ENCODE peak calls at places on chromosomes 5 and 9, in six cellular contexts. F, P, I, S, E and O are unnamed samples.

GRCh38 chr5:131659841-131660240 is 24.8 kb upstream of the RAPGEF6 start:
- DNase-seq in F (no peak), P (no peak), I (no peak), E (no peak), S (no peak), O (no peak)

GRCh38 chr5:143110591-143110990 is 292.9 kb downstream of the NR3C1 start:
- DNase-seq in I (no peak), P (no peak), S (no peak), F (no peak), E (no peak), O (no peak)

GRCh38 chr9:76374702-76375543 is 19.3 kb downstream of the RFK start:
- DNase-seq in S (peak), I (peak), P (peak), F (peak), E (no peak), O (no peak)

GRCh38 chr9:4538107-4538506 is 47.8 kb downstream of the SLC1A1 start:
- DNase-seq in S (no peak), I (no peak), P (no peak), E (no peak), F (no peak), O (no peak)

GRCh38 chr9:127555830-127556820 is 56.0 kb upstream of the STXBP1 start:
- DNase-seq in F (peak), I (no peak), E (peak), S (peak), P (peak), O (peak)

GRCh38 chr5:130213607-130214006 is 309.3 kb downstream of the CHSY3 start:
- DNase-seq in F (no peak), I (no peak), P (no peak), E (no peak), S (no peak), O (no peak)

GRCh38 chr5:117149312-117149711 is 574.7 kb upstream of the SEMA6A start:
- DNase-seq in I (no peak), S (no peak), P (no peak), E (no peak), F (no peak), O (no peak)

GRCh38 chr5:178108966-178109365 is 4.4 kb upstream of the N4BP3 start:
- DNase-seq in S (no peak), F (no peak), P (no peak), E (no peak), I (no peak), O (peak)

GRCh38 chr9:7467186-7467585 is 332.4 kb downstream of the DMAC1 start:
- DNase-seq in I (no peak), P (no peak), F (no peak), S (no peak), E (no peak), O (no peak)

GRCh38 chr5:149860801-149861322 is 83.7 kb downstream of the PDE6A start:
- DNase-seq in I (no peak), S (no peak), F (peak), E (peak), P (no peak), O (no peak)

GRCh38 chr9:78325846-78326350 is 29.0 kb downstream of the PSAT1 start:
- DNase-seq in P (no peak), F (no peak), S (no peak), I (no peak), E (no peak), O (no peak)

GRCh38 chr5:144697847-144698262 is 527.2 kb downstream of the KCTD16 start:
- DNase-seq in S (peak), E (no peak), F (peak), I (no peak), P (no peak), O (no peak)

GRCh38 chr5:92644271-92644886 is 936.6 kb downstream of the NR2F1-AS1 start:
- DNase-seq in P (no peak), S (no peak), E (no peak), F (peak), I (no peak), O (no peak)

GRCh38 chr5:111135946-111136345 is 43.8 kb downstream of the WDR36 start:
- DNase-seq in S (no peak), I (no peak), E (no peak), F (peak), P (no peak), O (peak)

GRCh38 chr9:109186857-109187256 is 19.8 kb upstream of the FRRS1L start:
- DNase-seq in E (no peak), S (no peak), P (no peak), F (no peak), I (no peak), O (no peak)

GRCh38 chr5:40258205-40258604 is 421.5 kb upstream of the PTGER4 start:
- DNase-seq in S (peak), P (no peak), I (no peak), F (no peak), E (no peak), O (peak)

GRCh38 chr9:70600479-70600878 is 186.0 kb upstream of the KLF9 start:
- DNase-seq in F (no peak), E (no peak), S (peak), I (no peak), P (no peak), O (no peak)

GRCh38 chr9:105413486-105414068 is 34.3 kb upstream of the FSD1L start:
- DNase-seq in P (peak), E (no peak), F (peak), I (peak), S (peak), O (peak)

GRCh38 chr5:135124128-135124527 is 90.1 kb upstream of the PITX1 start:
- DNase-seq in E (no peak), S (no peak), P (no peak), F (no peak), I (no peak), O (no peak)

GRCh38 chr9:71985070-71985956 is 73.9 kb downstream of the C9orf85 start:
- DNase-seq in S (no peak), P (no peak), I (peak), F (peak), E (no peak), O (no peak)

GRCh38 chr5:139742173-139742903 is 53.3 kb upstream of the PSD2 start:
- DNase-seq in P (no peak), F (no peak), I (peak), S (no peak), E (no peak), O (no peak)

GRCh38 chr5:148873690-148874485 is 47.5 kb downstream of the ADRB2 start:
- DNase-seq in S (peak), I (no peak), P (no peak), E (no peak), F (no peak), O (no peak)

GRCh38 chr9:115333671-115334070 is 215.7 kb upstream of the TNC start:
- DNase-seq in F (no peak), I (no peak), E (no peak), P (no peak), S (no peak), O (no peak)

GRCh38 chr5:180084638-180085561 is 13.3 kb upstream of the RNF130 start:
- DNase-seq in E (no peak), S (no peak), I (peak), P (peak), F (peak), O (peak)

GRCh38 chr5:88268414-88269184 is at the start of gene TMEM161B:
- DNase-seq in S (peak), F (peak), P (peak), I (peak), E (peak), O (peak)

GRCh38 chr5:53642006-53642405 is 81.6 kb downstream of the NDUFS4 start:
- DNase-seq in F (no peak), I (no peak), P (no peak), E (no peak), S (peak), O (no peak)

GRCh38 chr9:112785981-112786380 is 35.4 kb downstream of the SNX30 start:
- DNase-seq in F (no peak), I (no peak), P (no peak), S (no peak), E (no peak), O (no peak)

GRCh38 chr9:112790231-112790774 is 39.7 kb downstream of the SNX30 start:
- DNase-seq in E (no peak), I (no peak), P (no peak), S (no peak), F (no peak), O (no peak)

GRCh38 chr9:112786834-112787520 is 36.4 kb downstream of the SNX30 start:
- DNase-seq in P (no peak), E (no peak), F (no peak), I (no peak), S (no peak), O (no peak)

GRCh38 chr9:112789493-112789892 is 38.9 kb downstream of the SNX30 start:
- DNase-seq in P (no peak), F (no peak), E (no peak), I (no peak), S (no peak), O (no peak)

GRCh38 chr9:112787942-112788341 is 37.4 kb downstream of the SNX30 start:
- DNase-seq in P (no peak), E (no peak), I (no peak), S (no peak), F (no peak), O (no peak)
- TF ChIP-seq MYC in P (no peak), E (no peak), I (no peak), S (no peak), F (no peak), O (no peak)

DNA sequence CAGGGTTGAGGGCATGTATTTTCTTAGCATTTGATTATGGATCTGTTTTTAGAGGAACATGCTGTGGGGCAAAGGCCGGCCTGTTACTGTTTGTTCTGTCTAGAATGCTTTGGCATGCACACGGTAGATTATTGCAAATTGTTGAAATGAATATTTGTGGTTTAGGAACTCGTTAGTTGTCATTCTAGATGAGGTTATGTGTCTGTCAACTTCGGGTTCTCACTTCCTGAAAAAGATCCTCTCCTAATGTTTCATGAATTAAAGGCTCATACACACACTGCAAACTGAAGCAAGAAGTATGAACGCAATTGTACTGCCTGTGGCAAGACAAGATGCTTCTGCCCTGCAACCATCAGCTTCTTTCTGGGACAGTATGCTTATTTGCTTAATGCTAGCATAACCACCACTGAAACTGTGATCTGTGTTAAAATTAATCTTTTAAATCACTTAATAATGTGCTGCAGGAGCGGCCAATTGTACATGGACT is 99.6 kb downstream of the BASP1 start:
- DNase-seq in P (no peak), S (no peak), I (no peak), E (peak), F (peak), O (peak)
- H3K4me3 ChIP-seq in P (no peak), S (no peak), I (no peak), E (peak), F (no peak), O (peak)

DNA sequence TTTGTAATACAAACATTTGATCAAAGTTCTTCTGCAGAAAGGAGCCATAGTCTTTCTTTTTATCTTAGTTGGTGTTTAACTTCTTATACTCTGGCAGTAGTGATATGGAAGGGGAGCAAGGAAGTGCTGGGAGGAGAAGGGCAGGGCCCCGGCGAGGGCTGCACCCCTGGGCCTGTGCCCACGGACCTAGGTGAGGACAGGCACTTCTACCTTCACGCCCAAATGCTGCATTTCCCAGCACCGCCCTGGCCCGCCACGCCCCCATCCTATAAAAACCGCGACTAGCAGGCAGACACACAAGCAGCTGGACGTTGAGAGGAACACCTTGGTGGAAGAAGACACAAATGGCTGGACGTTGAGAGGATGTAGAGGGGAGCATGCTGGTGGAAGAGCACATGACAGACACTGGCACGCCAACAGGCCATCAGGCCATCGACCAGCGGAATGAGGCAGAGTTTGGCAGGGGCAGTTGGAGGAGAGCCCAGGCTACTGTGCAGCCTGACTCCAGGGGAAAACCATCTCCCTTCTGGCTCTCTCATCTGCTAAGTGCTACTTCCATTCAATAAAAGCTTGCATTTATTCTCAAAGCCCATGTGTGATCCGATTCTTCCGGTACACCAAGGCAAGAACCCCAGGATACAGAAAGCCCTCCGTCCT is 81.5 kb upstream of the C9orf72 start:
- DNase-seq in P (no peak), I (no peak), S (no peak), E (no peak), F (no peak), O (no peak)
- TF ChIP-seq POLR2A in P (no peak), I (no peak), S (no peak), E (no peak), F (no peak), O (no peak)

DNA sequence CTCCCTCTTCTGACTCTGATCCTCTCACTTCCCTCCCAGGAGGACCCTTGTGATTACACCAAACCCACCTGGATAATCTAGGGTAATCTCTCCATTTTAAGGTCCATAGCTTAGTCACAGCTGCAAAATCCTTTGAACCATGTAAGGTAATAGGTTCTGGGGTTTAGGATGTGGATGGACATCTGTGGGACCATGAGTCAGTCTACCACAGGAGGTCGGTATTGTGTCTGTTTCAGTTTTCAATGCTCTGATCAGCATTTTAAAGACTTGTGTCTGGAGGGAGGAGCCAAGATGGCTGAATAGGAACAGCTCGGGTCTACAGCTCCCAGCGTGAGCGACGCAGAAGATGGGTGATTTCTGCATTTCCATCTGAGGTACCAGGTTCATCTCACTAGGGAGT is 112.6 kb downstream of the CAVIN4 start:
- DNase-seq in S (no peak), I (no peak), E (no peak), P (peak), F (no peak), O (no peak)
- TF ChIP-seq MYC in S (no peak), I (no peak), E (no peak), P (no peak), F (no peak), O (no peak)

GRCh38 chr9:22446589-22446949 is at the start of gene DMRTA1:
- DNase-seq in I (no peak), F (peak), E (no peak), P (no peak), S (peak), O (no peak)

GRCh38 chr9:22446950-22447606 is 454 bp downstream of the DMRTA1 start:
- DNase-seq in E (no peak), S (peak), I (no peak), P (no peak), F (peak), O (no peak)

GRCh38 chr9:22452415-22453010 is 5.9 kb downstream of the DMRTA1 start:
- DNase-seq in I (peak), S (peak), P (no peak), E (no peak), F (peak), O (no peak)

GRCh38 chr9:22447607-22448305 is 1.1 kb downstream of the DMRTA1 start:
- DNase-seq in E (no peak), S (peak), I (no peak), P (no peak), F (peak), O (no peak)
- H3K4me3 ChIP-seq in E (no peak), S (peak), I (peak), P (no peak), F (peak), O (no peak)

GRCh38 chr5:165014439-165014838 is 1509.0 kb downstream of the MAT2B start:
- DNase-seq in P (no peak), S (no peak), I (no peak), E (no peak), F (no peak), O (peak)
- TF ChIP-seq POLR2A in P (no peak), S (no peak), I (no peak), E (no peak), F (no peak), O (no peak)

DNA sequence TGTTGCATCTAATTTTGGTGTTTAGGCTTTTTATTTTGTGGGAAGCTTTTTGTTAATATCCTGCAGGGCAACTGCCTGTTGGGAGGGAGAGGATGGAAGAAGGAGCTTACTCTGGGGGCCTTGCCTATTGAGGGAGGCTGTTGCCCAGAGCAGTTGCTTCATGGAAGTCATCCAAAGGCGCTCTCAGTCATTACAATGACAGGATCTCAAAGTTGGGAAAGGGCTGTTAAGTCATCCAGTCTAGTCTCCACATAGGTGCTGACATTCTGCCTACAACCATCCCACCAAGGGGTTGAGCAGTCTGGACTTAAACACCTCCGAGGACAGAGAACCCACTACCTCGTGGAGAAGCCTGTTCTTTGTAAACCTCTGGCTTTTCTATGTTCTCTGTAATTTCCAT is 13.2 kb downstream of the SAP30L start:
- DNase-seq in S (no peak), E (no peak), P (no peak), F (no peak), I (no peak), O (no peak)
- TF ChIP-seq MYC in S (no peak), E (no peak), P (no peak), F (no peak), I (no peak), O (no peak)

GRCh38 chr9:91420471-91421021 is 3.1 kb downstream of the NFIL3 start:
- DNase-seq in F (no peak), I (peak), P (no peak), S (peak), E (no peak), O (no peak)

GRCh38 chr9:91419222-91420191 is 4.1 kb downstream of the NFIL3 start:
- DNase-seq in E (no peak), F (peak), P (peak), S (peak), I (peak), O (peak)

GRCh38 chr9:91415290-91415689 is 8.3 kb downstream of the NFIL3 start:
- DNase-seq in S (no peak), I (no peak), E (peak), F (no peak), P (no peak), O (peak)

GRCh38 chr9:91416086-91416712 is 7.4 kb downstream of the NFIL3 start:
- DNase-seq in I (no peak), P (no peak), F (no peak), S (peak), E (no peak), O (no peak)

DNA sequence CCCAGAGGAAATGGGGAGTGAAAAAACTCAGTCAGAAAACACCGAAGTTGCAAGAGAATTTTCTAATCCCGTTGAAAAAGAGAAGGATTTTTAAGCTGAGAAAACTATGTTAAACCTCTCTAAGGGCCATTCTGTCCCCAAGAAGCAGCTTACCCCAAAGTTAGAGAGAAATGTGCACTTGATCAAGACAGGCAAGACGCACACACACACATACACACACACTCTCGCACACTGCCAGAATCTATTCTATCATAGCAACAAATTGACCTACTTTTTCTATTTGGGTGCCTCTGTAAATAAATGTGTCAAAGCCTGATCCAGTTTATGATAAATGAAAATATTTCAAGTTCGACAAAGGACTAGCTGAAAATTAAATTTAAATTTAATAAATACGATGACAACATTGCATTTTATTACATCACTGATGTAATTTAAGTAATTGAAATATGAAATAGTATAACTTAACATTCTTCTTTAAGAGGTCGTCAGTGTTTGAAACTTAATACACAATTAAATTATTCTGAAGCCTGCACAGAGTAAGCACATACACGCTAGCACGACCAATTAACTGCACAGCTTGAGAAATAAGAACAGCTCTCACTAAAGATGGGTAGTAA is 5.9 kb downstream of the NFIL3 start:
- DNase-seq in S (no peak), E (no peak), P (no peak), I (no peak), F (no peak), O (no peak)
- H3K4me3 ChIP-seq in S (no peak), E (no peak), P (no peak), I (peak), F (no peak), O (no peak)

DNA sequence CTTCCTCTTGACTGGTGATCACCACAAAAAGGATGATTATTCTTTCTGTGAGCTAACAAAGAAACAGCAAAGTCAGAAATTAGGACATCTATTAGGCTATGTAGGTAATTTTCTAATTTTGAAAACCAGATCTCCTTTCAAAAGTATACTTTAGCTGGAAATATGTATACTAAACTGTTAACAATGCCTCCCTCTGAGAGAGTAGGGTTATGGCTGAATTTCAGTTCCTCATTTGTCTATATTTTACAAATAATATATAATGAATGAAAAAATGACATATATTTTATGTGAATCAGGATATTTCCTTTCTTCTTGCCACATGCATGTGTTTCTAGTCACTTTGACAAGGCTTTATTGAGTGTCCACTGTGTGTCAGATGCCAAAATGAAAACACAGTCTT is 15.5 kb downstream of the HACD4 start:
- DNase-seq in P (no peak), F (no peak), I (no peak), E (no peak), S (no peak), O (no peak)
- TF ChIP-seq POLR2A in P (no peak), F (no peak), I (no peak), E (no peak), S (no peak), O (no peak)